ENCODE peak calls at places on chromosome 12, in nine cellular contexts. One of them, this sample, is unnamed.

GRCh38 chr12:132557291-132557968 is 53.0 kb downstream of the LRCOL1 start:
- DNase-seq in MM.1S: no peak
- DNase-seq in AG09319: no peak
- DNase-seq in activated CD8-positive, alpha-beta T cell treated with anti-CD3 and anti-CD28 coated beads for 36 hours: no peak
- DNase-seq in PC-9: no peak
- DNase-seq in astrocyte of the cerebellum: no peak
- DNase-seq in cardiac fibroblast: no peak
- DNase-seq in WTC11: no peak
- DNase-seq in Peyer's patch: no peak
- DNase-seq in this sample: no peak

GRCh38 chr12:41437578-41437977 is 249.5 kb downstream of the PDZRN4 start:
- DNase-seq in astrocyte of the cerebellum: no peak
- DNase-seq in PC-9: no peak
- DNase-seq in Peyer's patch: no peak
- DNase-seq in WTC11: no peak
- DNase-seq in cardiac fibroblast: no peak
- DNase-seq in MM.1S: peak; percentile 30
- DNase-seq in activated CD8-positive, alpha-beta T cell treated with anti-CD3 and anti-CD28 coated beads for 36 hours: no peak
- DNase-seq in AG09319: no peak
- DNase-seq in this sample: no peak

GRCh38 chr12:132556801-132557200 is 53.6 kb downstream of the LRCOL1 start:
- DNase-seq in Peyer's patch: no peak
- DNase-seq in activated CD8-positive, alpha-beta T cell treated with anti-CD3 and anti-CD28 coated beads for 36 hours: no peak
- DNase-seq in WTC11: no peak
- DNase-seq in cardiac fibroblast: no peak
- DNase-seq in MM.1S: no peak
- DNase-seq in PC-9: no peak
- DNase-seq in astrocyte of the cerebellum: no peak
- DNase-seq in AG09319: no peak
- DNase-seq in this sample: no peak

GRCh38 chr12:56321027-56321426 is 5.2 kb upstream of the CNPY2 start:
- DNase-seq in cardiac fibroblast: peak; percentile 58
- DNase-seq in AG09319: no peak
- DNase-seq in astrocyte of the cerebellum: no peak
- DNase-seq in activated CD8-positive, alpha-beta T cell treated with anti-CD3 and anti-CD28 coated beads for 36 hours: peak; percentile 21
- DNase-seq in PC-9: no peak
- DNase-seq in MM.1S: no peak
- DNase-seq in WTC11: no peak
- DNase-seq in Peyer's patch: no peak
- DNase-seq in this sample: no peak

GRCh38 chr12:52280796-52281560 is 6.5 kb downstream of the KRT86 start:
- DNase-seq in PC-9: peak; percentile 95
- DNase-seq in activated CD8-positive, alpha-beta T cell treated with anti-CD3 and anti-CD28 coated beads for 36 hours: no peak
- DNase-seq in AG09319: peak; percentile 96
- DNase-seq in MM.1S: no peak
- DNase-seq in astrocyte of the cerebellum: peak; percentile 96
- DNase-seq in cardiac fibroblast: peak; percentile 100
- DNase-seq in WTC11: no peak
- DNase-seq in Peyer's patch: no peak
- DNase-seq in this sample: no peak

GRCh38 chr12:104137175-104137901 is 672 bp downstream of the NFYB start:
- DNase-seq in cardiac fibroblast: peak; percentile 51
- DNase-seq in PC-9: peak; percentile 28
- DNase-seq in AG09319: peak; percentile 20
- DNase-seq in Peyer's patch: peak; percentile 28
- DNase-seq in activated CD8-positive, alpha-beta T cell treated with anti-CD3 and anti-CD28 coated beads for 36 hours: peak; percentile 69
- DNase-seq in WTC11: peak; percentile 36
- DNase-seq in MM.1S: peak; percentile 80
- DNase-seq in astrocyte of the cerebellum: peak; percentile 32
- DNase-seq in this sample: peak; percentile 40

GRCh38 chr12:97404549-97404948 is 58.1 kb upstream of the RMST start:
- DNase-seq in AG09319: no peak
- DNase-seq in PC-9: peak; percentile 10
- DNase-seq in MM.1S: peak; percentile 53
- DNase-seq in WTC11: peak; percentile 65
- DNase-seq in cardiac fibroblast: peak; percentile 25
- DNase-seq in Peyer's patch: no peak
- DNase-seq in astrocyte of the cerebellum: peak; percentile 35
- DNase-seq in activated CD8-positive, alpha-beta T cell treated with anti-CD3 and anti-CD28 coated beads for 36 hours: peak; percentile 17
- DNase-seq in this sample: peak; percentile 47

GRCh38 chr12:18895946-18896345 is 158.0 kb downstream of the CAPZA3 start:
- DNase-seq in Peyer's patch: no peak
- DNase-seq in AG09319: no peak
- DNase-seq in astrocyte of the cerebellum: no peak
- DNase-seq in WTC11: peak; percentile 79
- DNase-seq in cardiac fibroblast: no peak
- DNase-seq in activated CD8-positive, alpha-beta T cell treated with anti-CD3 and anti-CD28 coated beads for 36 hours: no peak
- DNase-seq in PC-9: no peak
- DNase-seq in MM.1S: no peak
- DNase-seq in this sample: no peak

GRCh38 chr12:129863938-129864337 is 39.9 kb downstream of the TMEM132D start:
- DNase-seq in WTC11: no peak
- DNase-seq in activated CD8-positive, alpha-beta T cell treated with anti-CD3 and anti-CD28 coated beads for 36 hours: no peak
- DNase-seq in cardiac fibroblast: no peak
- DNase-seq in astrocyte of the cerebellum: no peak
- DNase-seq in PC-9: no peak
- DNase-seq in AG09319: no peak
- DNase-seq in MM.1S: no peak
- DNase-seq in Peyer's patch: no peak
- DNase-seq in this sample: no peak

GRCh38 chr12:118986043-118986442 is 4.7 kb downstream of the SRRM4 start:
- DNase-seq in PC-9: no peak
- DNase-seq in WTC11: peak; percentile 29
- DNase-seq in AG09319: no peak
- DNase-seq in activated CD8-positive, alpha-beta T cell treated with anti-CD3 and anti-CD28 coated beads for 36 hours: no peak
- DNase-seq in cardiac fibroblast: no peak
- DNase-seq in MM.1S: no peak
- DNase-seq in Peyer's patch: no peak
- DNase-seq in astrocyte of the cerebellum: no peak
- DNase-seq in this sample: no peak

GRCh38 chr12:98754095-98754494 is 109.0 kb downstream of the APAF1 start:
- DNase-seq in MM.1S: no peak
- DNase-seq in activated CD8-positive, alpha-beta T cell treated with anti-CD3 and anti-CD28 coated beads for 36 hours: peak; percentile 57
- DNase-seq in cardiac fibroblast: peak; percentile 64
- DNase-seq in astrocyte of the cerebellum: peak; percentile 68
- DNase-seq in Peyer's patch: no peak
- DNase-seq in WTC11: no peak
- DNase-seq in PC-9: no peak
- DNase-seq in AG09319: no peak
- DNase-seq in this sample: peak; percentile 86

GRCh38 chr12:94305293-94305957 is 154.2 kb downstream of the CEP83 start:
- DNase-seq in WTC11: no peak
- DNase-seq in AG09319: no peak
- DNase-seq in activated CD8-positive, alpha-beta T cell treated with anti-CD3 and anti-CD28 coated beads for 36 hours: peak; percentile 79
- DNase-seq in PC-9: no peak
- DNase-seq in Peyer's patch: no peak
- DNase-seq in cardiac fibroblast: peak; percentile 17
- DNase-seq in MM.1S: no peak
- DNase-seq in astrocyte of the cerebellum: peak; percentile 23
- DNase-seq in this sample: no peak

GRCh38 chr12:121595520-121595919 is 14.7 kb upstream of the KDM2B start:
- DNase-seq in MM.1S: no peak
- DNase-seq in WTC11: no peak
- DNase-seq in AG09319: no peak
- DNase-seq in Peyer's patch: no peak
- DNase-seq in cardiac fibroblast: no peak
- DNase-seq in PC-9: no peak
- DNase-seq in astrocyte of the cerebellum: no peak
- DNase-seq in activated CD8-positive, alpha-beta T cell treated with anti-CD3 and anti-CD28 coated beads for 36 hours: no peak
- DNase-seq in this sample: no peak

GRCh38 chr12:91272456-91273063 is 89.9 kb upstream of the DCN start:
- DNase-seq in Peyer's patch: no peak
- DNase-seq in WTC11: peak; percentile 48
- DNase-seq in activated CD8-positive, alpha-beta T cell treated with anti-CD3 and anti-CD28 coated beads for 36 hours: no peak
- DNase-seq in MM.1S: no peak
- DNase-seq in AG09319: no peak
- DNase-seq in PC-9: no peak
- DNase-seq in cardiac fibroblast: peak; percentile 44
- DNase-seq in astrocyte of the cerebellum: no peak
- DNase-seq in this sample: no peak

GRCh38 chr12:130356222-130356621 is 18.5 kb downstream of the PIWIL1 start:
- DNase-seq in activated CD8-positive, alpha-beta T cell treated with anti-CD3 and anti-CD28 coated beads for 36 hours: no peak
- DNase-seq in MM.1S: no peak
- DNase-seq in cardiac fibroblast: no peak
- DNase-seq in astrocyte of the cerebellum: no peak
- DNase-seq in PC-9: no peak
- DNase-seq in WTC11: no peak
- DNase-seq in AG09319: no peak
- DNase-seq in Peyer's patch: no peak
- DNase-seq in this sample: no peak

GRCh38 chr12:47343684-47344567 is 264.2 kb upstream of the AMIGO2 start:
- DNase-seq in cardiac fibroblast: peak; percentile 63
- DNase-seq in AG09319: no peak
- DNase-seq in MM.1S: no peak
- DNase-seq in WTC11: no peak
- DNase-seq in astrocyte of the cerebellum: peak; percentile 82
- DNase-seq in Peyer's patch: no peak
- DNase-seq in PC-9: no peak
- DNase-seq in activated CD8-positive, alpha-beta T cell treated with anti-CD3 and anti-CD28 coated beads for 36 hours: no peak
- DNase-seq in this sample: no peak
- TF ChIP-seq CTCF in cardiac fibroblast: no peak
- TF ChIP-seq CTCF in AG09319: no peak
- TF ChIP-seq CTCF in MM.1S: no peak
- TF ChIP-seq CTCF in WTC11: no peak
- TF ChIP-seq CTCF in astrocyte of the cerebellum: no peak
- TF ChIP-seq CTCF in Peyer's patch: no peak
- TF ChIP-seq CTCF in PC-9: no peak
- TF ChIP-seq CTCF in activated CD8-positive, alpha-beta T cell treated with anti-CD3 and anti-CD28 coated beads for 36 hours: peak; percentile 16
- TF ChIP-seq CTCF in this sample: no peak

GRCh38 chr12:105954891-105955607 is 183.7 kb downstream of the NUAK1 start:
- DNase-seq in MM.1S: no peak
- DNase-seq in PC-9: no peak
- DNase-seq in cardiac fibroblast: no peak
- DNase-seq in WTC11: no peak
- DNase-seq in astrocyte of the cerebellum: no peak
- DNase-seq in activated CD8-positive, alpha-beta T cell treated with anti-CD3 and anti-CD28 coated beads for 36 hours: no peak
- DNase-seq in AG09319: no peak
- DNase-seq in Peyer's patch: no peak
- DNase-seq in this sample: no peak
- TF ChIP-seq CTCF in MM.1S: no peak
- TF ChIP-seq CTCF in PC-9: no peak
- TF ChIP-seq CTCF in cardiac fibroblast: no peak
- TF ChIP-seq CTCF in WTC11: no peak
- TF ChIP-seq CTCF in astrocyte of the cerebellum: no peak
- TF ChIP-seq CTCF in activated CD8-positive, alpha-beta T cell treated with anti-CD3 and anti-CD28 coated beads for 36 hours: no peak
- TF ChIP-seq CTCF in AG09319: no peak
- TF ChIP-seq CTCF in Peyer's patch: no peak
- TF ChIP-seq CTCF in this sample: no peak

GRCh38 chr12:3035815-3036702 is 41.1 kb upstream of the TSPAN9 start:
- DNase-seq in astrocyte of the cerebellum: no peak
- DNase-seq in Peyer's patch: no peak
- DNase-seq in AG09319: no peak
- DNase-seq in PC-9: no peak
- DNase-seq in cardiac fibroblast: peak; percentile 37
- DNase-seq in WTC11: no peak
- DNase-seq in activated CD8-positive, alpha-beta T cell treated with anti-CD3 and anti-CD28 coated beads for 36 hours: no peak
- DNase-seq in MM.1S: no peak
- DNase-seq in this sample: no peak
- TF ChIP-seq CTCF in astrocyte of the cerebellum: peak; percentile 73
- TF ChIP-seq CTCF in Peyer's patch: peak; percentile 12
- TF ChIP-seq CTCF in AG09319: peak; percentile 34
- TF ChIP-seq CTCF in PC-9: peak; percentile 53
- TF ChIP-seq CTCF in cardiac fibroblast: peak; percentile 51
- TF ChIP-seq CTCF in WTC11: peak; percentile 20
- TF ChIP-seq CTCF in activated CD8-positive, alpha-beta T cell treated with anti-CD3 and anti-CD28 coated beads for 36 hours: no peak
- TF ChIP-seq CTCF in MM.1S: no peak
- TF ChIP-seq CTCF in this sample: no peak

GRCh38 chr12:115172521-115172920 is 488.5 kb upstream of the TBX3 start:
- DNase-seq in PC-9: no peak
- DNase-seq in cardiac fibroblast: peak; percentile 8
- DNase-seq in Peyer's patch: no peak
- DNase-seq in WTC11: no peak
- DNase-seq in AG09319: peak; percentile 55
- DNase-seq in MM.1S: no peak
- DNase-seq in activated CD8-positive, alpha-beta T cell treated with anti-CD3 and anti-CD28 coated beads for 36 hours: no peak
- DNase-seq in astrocyte of the cerebellum: no peak
- DNase-seq in this sample: no peak

GRCh38 chr12:115163710-115164109 is 479.7 kb upstream of the TBX3 start:
- DNase-seq in Peyer's patch: no peak
- DNase-seq in MM.1S: no peak
- DNase-seq in activated CD8-positive, alpha-beta T cell treated with anti-CD3 and anti-CD28 coated beads for 36 hours: no peak
- DNase-seq in astrocyte of the cerebellum: no peak
- DNase-seq in WTC11: no peak
- DNase-seq in PC-9: no peak
- DNase-seq in cardiac fibroblast: no peak
- DNase-seq in AG09319: no peak
- DNase-seq in this sample: no peak

GRCh38 chr12:115166698-115167315 is 482.8 kb upstream of the TBX3 start:
- DNase-seq in cardiac fibroblast: peak; percentile 59
- DNase-seq in AG09319: no peak
- DNase-seq in WTC11: no peak
- DNase-seq in astrocyte of the cerebellum: no peak
- DNase-seq in PC-9: no peak
- DNase-seq in MM.1S: no peak
- DNase-seq in activated CD8-positive, alpha-beta T cell treated with anti-CD3 and anti-CD28 coated beads for 36 hours: no peak
- DNase-seq in Peyer's patch: no peak
- DNase-seq in this sample: no peak
- TF ChIP-seq CTCF in cardiac fibroblast: peak; percentile 15
- TF ChIP-seq CTCF in AG09319: peak; percentile 27
- TF ChIP-seq CTCF in WTC11: no peak
- TF ChIP-seq CTCF in astrocyte of the cerebellum: peak; percentile 31
- TF ChIP-seq CTCF in PC-9: no peak
- TF ChIP-seq CTCF in MM.1S: no peak
- TF ChIP-seq CTCF in activated CD8-positive, alpha-beta T cell treated with anti-CD3 and anti-CD28 coated beads for 36 hours: no peak
- TF ChIP-seq CTCF in Peyer's patch: no peak
- TF ChIP-seq CTCF in this sample: no peak

GRCh38 chr12:111353603-111354295 is 15.1 kb downstream of the PHETA1 start:
- DNase-seq in WTC11: peak; percentile 42
- DNase-seq in AG09319: no peak
- DNase-seq in activated CD8-positive, alpha-beta T cell treated with anti-CD3 and anti-CD28 coated beads for 36 hours: no peak
- DNase-seq in MM.1S: no peak
- DNase-seq in cardiac fibroblast: no peak
- DNase-seq in astrocyte of the cerebellum: no peak
- DNase-seq in Peyer's patch: no peak
- DNase-seq in PC-9: no peak
- DNase-seq in this sample: no peak
- TF ChIP-seq CTCF in WTC11: no peak
- TF ChIP-seq CTCF in AG09319: no peak
- TF ChIP-seq CTCF in activated CD8-positive, alpha-beta T cell treated with anti-CD3 and anti-CD28 coated beads for 36 hours: no peak
- TF ChIP-seq CTCF in MM.1S: no peak
- TF ChIP-seq CTCF in cardiac fibroblast: no peak
- TF ChIP-seq CTCF in astrocyte of the cerebellum: no peak
- TF ChIP-seq CTCF in Peyer's patch: no peak
- TF ChIP-seq CTCF in PC-9: no peak
- TF ChIP-seq CTCF in this sample: no peak

GRCh38 chr12:92300781-92301180 is 155.1 kb upstream of the BTG1 start:
- DNase-seq in activated CD8-positive, alpha-beta T cell treated with anti-CD3 and anti-CD28 coated beads for 36 hours: no peak
- DNase-seq in WTC11: no peak
- DNase-seq in MM.1S: no peak
- DNase-seq in PC-9: no peak
- DNase-seq in astrocyte of the cerebellum: no peak
- DNase-seq in cardiac fibroblast: no peak
- DNase-seq in AG09319: no peak
- DNase-seq in Peyer's patch: no peak
- DNase-seq in this sample: no peak
- TF ChIP-seq CTCF in activated CD8-positive, alpha-beta T cell treated with anti-CD3 and anti-CD28 coated beads for 36 hours: no peak
- TF ChIP-seq CTCF in WTC11: no peak
- TF ChIP-seq CTCF in MM.1S: no peak
- TF ChIP-seq CTCF in PC-9: no peak
- TF ChIP-seq CTCF in astrocyte of the cerebellum: no peak
- TF ChIP-seq CTCF in cardiac fibroblast: no peak
- TF ChIP-seq CTCF in AG09319: no peak
- TF ChIP-seq CTCF in Peyer's patch: no peak
- TF ChIP-seq CTCF in this sample: no peak